ENCODE peak calls at places on chromosomes 16 and 17, in five cellular contexts. U is IMR-90, M is sigmoid colon, N is iPS DF 6.9, L is A549. X is an unnamed sample.
A peak's percentile ranks its signal among the peaks of the same experiment; 100 is the strongest.

GRCh38 chr16:69329369-69330285 is 761 bp downstream of the PDF start:
- DNase-seq in U (no peak), M (peak; percentile 68), N (no peak), L (no peak), X (no peak)

GRCh38 chr16:75043175-75043937 is 44.5 kb downstream of the ZNRF1 start:
- DNase-seq in U (no peak), M (no peak), N (no peak), L (no peak), X (no peak)

GRCh38 chr17:38898812-38899348 is 26.5 kb upstream of the LASP1NB start:
- DNase-seq in U (no peak), M (no peak), N (no peak), L (no peak), X (no peak)

GRCh38 chr17:37661372-37662014 is 18.2 kb upstream of the DDX52 start:
- DNase-seq in U (no peak), M (no peak), N (no peak), L (peak; percentile 45), X (no peak)

GRCh38 chr16:57571098-57571497 is 28.7 kb downstream of the ADGRG5 start:
- DNase-seq in U (no peak), M (no peak), N (no peak), L (no peak), X (no peak)

GRCh38 chr16:83533193-83533592 is 274.6 kb upstream of the HSBP1 start:
- DNase-seq in U (peak; percentile 78), M (no peak), N (no peak), L (no peak), X (no peak)

GRCh38 chr17:18219016-18219415 is 6.4 kb upstream of the LLGL1 start:
- DNase-seq in U (peak; percentile 63), M (no peak), N (no peak), L (no peak), X (no peak)

GRCh38 chr16:55323637-55324490 is at the start of gene IRX6:
- DNase-seq in U (no peak), M (no peak), N (no peak), L (peak; percentile 14), X (no peak)

GRCh38 chr16:86631441-86631840 is 53.1 kb downstream of the FOXL1 start:
- DNase-seq in U (no peak), M (no peak), N (no peak), L (peak; percentile 24), X (no peak)

GRCh38 chr17:51147641-51148040 is 5.7 kb upstream of the NME1 start:
- DNase-seq in U (peak; percentile 56), M (no peak), N (no peak), L (no peak), X (no peak)

GRCh38 chr16:27724491-27724878 is 174.5 kb downstream of the KATNIP start:
- DNase-seq in U (no peak), M (no peak), N (no peak), L (no peak), X (no peak)

GRCh38 chr17:7853693-7854043 is 1.2 kb upstream of the TMEM88 start:
- DNase-seq in U (no peak), M (peak; percentile 67), N (no peak), L (no peak), X (no peak)

GRCh38 chr16:81956213-81956948 is 54.9 kb downstream of the SDR42E1 start:
- DNase-seq in U (no peak), M (no peak), N (no peak), L (no peak), X (no peak)

GRCh38 chr17:17120294-17120693 is 78.0 kb downstream of the MPRIP start:
- DNase-seq in U (no peak), M (no peak), N (no peak), L (no peak), X (no peak)

GRCh38 chr16:86330906-86331305 is 179.4 kb upstream of the FOXF1 start:
- DNase-seq in U (no peak), M (no peak), N (no peak), L (no peak), X (no peak)

GRCh38 chr17:74601944-74602572 is 10.0 kb upstream of the CD300LD start:
- DNase-seq in U (peak; percentile 15), M (no peak), N (peak; percentile 13), L (peak; percentile 79), X (no peak)

GRCh38 chr16:3589441-3589921 is 12.3 kb upstream of the NLRC3 start:
- DNase-seq in U (no peak), M (no peak), N (no peak), L (no peak), X (no peak)

GRCh38 chr17:4369557-4370230 is 3.2 kb upstream of the UBE2G1 start:
- DNase-seq in U (no peak), M (peak; percentile 58), N (no peak), L (no peak), X (no peak)

GRCh38 chr17:79622201-79622601 is 11.3 kb upstream of the RBFOX3 start:
- DNase-seq in U (no peak), M (peak; percentile 63), N (no peak), L (no peak), X (no peak)

GRCh38 chr16:49275870-49276269 is 5.8 kb downstream of the CBLN1 start:
- DNase-seq in U (no peak), M (no peak), N (no peak), L (no peak), X (no peak)

GRCh38 chr16:19113577-19114358 is at the start of gene ITPRIPL2:
- DNase-seq in U (peak; percentile 85), M (peak; percentile 95), N (no peak), L (peak; percentile 85), X (no peak)

GRCh38 chr16:86968866-86969265 is 348.3 kb downstream of the C16orf95 start:
- DNase-seq in U (no peak), M (no peak), N (no peak), L (no peak), X (no peak)

GRCh38 chr16:85606920-85607319 is 6.2 kb upstream of the GSE1 start:
- DNase-seq in U (no peak), M (no peak), N (no peak), L (no peak), X (no peak)

GRCh38 chr17:63275968-63276349 is 170.1 kb downstream of the CYB561 start:
- DNase-seq in U (no peak), M (no peak), N (no peak), L (no peak), X (no peak)

DNA sequence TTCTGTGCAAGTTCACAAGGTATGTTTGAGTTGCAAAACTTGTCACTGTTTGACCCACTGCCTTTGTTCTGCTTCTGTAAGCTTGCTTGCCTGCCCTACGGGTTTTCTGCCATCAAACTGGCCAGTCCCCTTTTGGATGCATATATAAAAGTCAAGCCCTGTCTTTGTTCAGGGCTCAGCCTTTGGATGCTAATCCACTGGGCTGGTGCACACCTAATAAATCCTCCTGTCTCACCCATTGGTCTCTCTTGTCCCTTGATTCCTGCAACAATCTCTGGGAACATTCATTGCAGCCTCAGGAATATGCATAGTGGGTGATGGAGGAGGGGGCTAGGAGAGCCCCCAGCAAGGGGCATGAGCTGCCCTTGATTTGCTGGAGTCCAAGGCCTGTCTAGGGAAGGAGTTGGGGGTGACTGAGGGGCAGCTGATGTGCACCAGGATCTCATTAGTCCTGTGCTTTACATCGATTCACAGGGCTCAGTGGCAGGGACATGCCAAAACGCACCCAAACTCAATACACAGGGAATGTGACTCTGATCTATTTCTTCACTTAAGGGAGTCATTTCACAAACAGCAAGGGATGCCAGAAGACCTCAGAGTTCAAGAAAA is 225.4 kb upstream of the NLRP1 start:
- DNase-seq in U (no peak), M (no peak), N (no peak), L (no peak), X (no peak)
- H3K9me3 ChIP-seq in U (peaks cover 15% of the 10 kb centered on the region), M (peaks cover 4% of the 10 kb centered on the region), N (peaks cover 4% of the 10 kb centered on the region), L (peaks cover 53% of the 10 kb centered on the region), X (no peaks in the 10 kb centered on the region)

DNA sequence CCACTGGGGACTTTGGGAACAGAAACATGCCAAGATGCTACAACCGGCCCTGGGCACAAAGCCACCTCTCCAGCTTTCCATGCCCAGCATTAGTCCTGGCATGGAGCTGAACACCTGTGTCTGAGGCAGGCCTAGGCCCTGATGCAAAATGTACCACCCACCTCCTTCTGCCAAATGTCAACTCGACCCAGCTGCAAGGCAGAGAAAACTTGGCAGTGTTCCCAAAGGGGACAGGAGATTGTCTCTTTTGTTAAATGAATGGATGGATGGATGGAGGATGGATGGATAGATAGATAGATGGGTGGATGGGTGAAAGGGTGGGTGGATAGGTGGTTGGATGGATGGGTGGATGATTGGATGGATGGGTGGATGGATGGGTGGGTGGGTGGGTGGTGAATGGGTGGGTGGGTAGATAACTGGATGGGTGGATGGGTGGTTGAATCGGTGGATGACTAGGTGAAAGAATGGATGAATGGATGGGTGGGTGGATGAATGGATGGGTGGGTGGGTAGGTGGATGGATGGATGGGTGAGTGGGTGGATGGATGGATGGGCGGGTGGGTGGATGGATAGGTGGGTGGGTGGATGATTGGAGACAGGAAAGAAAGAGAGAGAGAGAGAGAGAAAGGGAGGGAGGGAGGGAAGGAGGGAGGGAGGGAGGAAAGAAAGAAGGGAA is 73.4 kb upstream of the TNRC6C start:
- DNase-seq in U (no peak), M (no peak), N (no peak), L (no peak), X (no peak)
- H3K9me3 ChIP-seq in U (no peaks in the 10 kb centered on the region), M (no peaks in the 10 kb centered on the region), N (no peaks in the 10 kb centered on the region), L (no peaks in the 10 kb centered on the region), X (no peaks in the 10 kb centered on the region)

GRCh38 chr17:70059649-70060048 is 15.4 kb upstream of the KCNJ16 start:
- DNase-seq in U (no peak), M (no peak), N (no peak), L (no peak), X (no peak)
- H3K9me3 ChIP-seq in U (no peaks in the 10 kb centered on the region), M (no peaks in the 10 kb centered on the region), N (no peaks in the 10 kb centered on the region), L (no peaks in the 10 kb centered on the region), X (no peaks in the 10 kb centered on the region)

GRCh38 chr17:22462461-22462860 is 770.1 kb downstream of the KCNJ18 start:
- DNase-seq in U (no peak), M (no peak), N (no peak), L (no peak), X (no peak)
- H3K9me3 ChIP-seq in U (peaks cover 28% of the 10 kb centered on the region), M (no peaks in the 10 kb centered on the region), N (peaks cover 14% of the 10 kb centered on the region), L (no peaks in the 10 kb centered on the region), X (no peaks in the 10 kb centered on the region)

DNA sequence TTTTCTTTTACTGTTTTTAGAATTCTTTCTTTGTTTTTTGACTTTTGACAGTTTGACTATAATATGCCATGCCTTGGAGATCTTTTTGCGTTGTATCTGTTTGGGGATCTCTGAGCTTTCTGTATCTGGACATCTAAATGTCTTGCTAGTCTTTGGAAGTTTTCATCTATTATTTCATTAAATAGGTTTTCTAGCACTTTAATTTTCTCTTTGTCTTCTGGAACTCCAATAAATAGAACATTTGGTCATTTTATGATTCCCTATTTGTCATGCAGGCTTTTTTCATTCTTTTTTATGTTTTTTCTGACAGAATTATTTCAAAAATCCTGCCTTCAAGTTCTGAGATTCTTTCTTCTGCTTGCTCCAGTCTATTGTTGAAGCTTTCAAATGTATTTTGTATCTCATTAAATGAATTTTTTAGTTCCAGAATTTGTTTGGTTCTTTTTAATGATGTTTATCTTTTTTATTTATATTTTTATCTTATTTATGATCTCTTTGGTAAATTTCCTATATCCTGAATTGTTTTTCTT is 201.4 kb downstream of the CHD9NB start:
- DNase-seq in U (no peak), M (no peak), N (no peak), L (no peak), X (no peak)
- H3K9me3 ChIP-seq in U (peaks cover 10% of the 10 kb centered on the region), M (peaks cover 2% of the 10 kb centered on the region), N (no peaks in the 10 kb centered on the region), L (no peaks in the 10 kb centered on the region), X (no peaks in the 10 kb centered on the region)

X was measured in SK-N-MC.